ENCODE peak calls at places on chromosomes 7 and 10, in nine cellular contexts. D, B, S, N, W, Y, E, V and T are unnamed samples.

GRCh38 chr10:3330687-3331086 is 158.1 kb upstream of the PITRM1 start:
- DNase-seq in S (no peak), E (peak; percentile 68), Y (no peak), W (no peak), N (peak; percentile 85), V (no peak), B (peak; percentile 83), D (no peak), T (peak; percentile 69)

GRCh38 chr7:41760293-41760692 is 57.4 kb upstream of the INHBA start:
- DNase-seq in D (no peak), B (peak; percentile 19), S (no peak), W (no peak), Y (no peak), N (no peak), V (no peak), E (no peak), T (no peak)

GRCh38 chr10:75544381-75544780 is 113.0 kb downstream of the LRMDA start:
- DNase-seq in Y (no peak), N (peak; percentile 24), V (no peak), B (no peak), E (no peak), W (no peak), D (no peak), S (no peak), T (no peak)

GRCh38 chr10:12586724-12587123 is 237.4 kb downstream of the CAMK1D start:
- DNase-seq in N (no peak), D (no peak), W (no peak), V (no peak), E (no peak), S (no peak), B (no peak), Y (no peak), T (no peak)

GRCh38 chr7:112864380-112864779 is 74.2 kb upstream of the TMEM168 start:
- DNase-seq in W (no peak), B (no peak), S (no peak), Y (no peak), E (no peak), D (no peak), V (no peak), N (no peak), T (no peak)

GRCh38 chr10:63707254-63707910 is 186.2 kb downstream of the REEP3 start:
- DNase-seq in V (no peak), Y (no peak), S (no peak), N (peak; percentile 99), B (peak; percentile 99), W (no peak), E (peak; percentile 97), D (no peak), T (peak; percentile 98)

GRCh38 chr7:102146989-102147388 is 139.7 kb upstream of the SH2B2 start:
- DNase-seq in N (peak; percentile 73), W (no peak), S (no peak), V (no peak), B (peak; percentile 54), E (no peak), D (no peak), Y (no peak), T (peak; percentile 73)

GRCh38 chr10:21572578-21572977 is 38.5 kb downstream of the MLLT10 start:
- DNase-seq in S (no peak), W (no peak), D (no peak), E (peak; percentile 60), V (no peak), B (peak; percentile 72), Y (no peak), N (peak; percentile 57), T (peak; percentile 80)

GRCh38 chr7:148296994-148297644 is 293.4 kb upstream of the C7orf33 start:
- DNase-seq in B (no peak), Y (no peak), N (no peak), V (no peak), D (no peak), E (no peak), W (no peak), S (no peak), T (no peak)

GRCh38 chr10:104824378-104825006 is 183.4 kb downstream of the SORCS3 start:
- DNase-seq in E (peak; percentile 5), Y (no peak), D (no peak), B (no peak), V (no peak), W (no peak), N (peak; percentile 51), S (no peak), T (no peak)

GRCh38 chr10:123783296-123783695 is 108.3 kb downstream of the CPXM2 start:
- DNase-seq in N (no peak), Y (no peak), E (no peak), B (no peak), S (no peak), W (no peak), D (no peak), V (no peak), T (no peak)

GRCh38 chr7:45702751-45703150 is 128.6 kb downstream of the ADCY1 start:
- DNase-seq in S (no peak), Y (no peak), V (no peak), E (no peak), N (no peak), W (no peak), B (no peak), D (no peak), T (no peak)

GRCh38 chr10:73888514-73888913 is 14.2 kb upstream of the CAMK2G start:
- DNase-seq in V (no peak), N (peak; percentile 28), D (no peak), W (no peak), S (no peak), Y (no peak), E (no peak), B (peak; percentile 21), T (no peak)

GRCh38 chr7:48097511-48098231 is 8.6 kb downstream of the UPP1 start:
- DNase-seq in S (no peak), W (no peak), E (no peak), N (no peak), V (no peak), B (no peak), Y (no peak), D (no peak), T (no peak)

GRCh38 chr7:121714559-121715303 is 158.2 kb upstream of the PTPRZ1 start:
- DNase-seq in D (no peak), B (no peak), N (no peak), W (no peak), V (no peak), S (no peak), Y (no peak), E (no peak), T (no peak)

GRCh38 chr10:73588656-73589055 is 2.5 kb downstream of the USP54 start:
- DNase-seq in S (no peak), Y (no peak), N (peak; percentile 24), B (peak; percentile 32), V (no peak), D (no peak), E (no peak), W (no peak), T (no peak)

GRCh38 chr10:131702521-131703356 is 198.1 kb upstream of the PPP2R2D start:
- DNase-seq in E (no peak), V (no peak), Y (no peak), N (no peak), W (no peak), B (no peak), S (no peak), D (no peak), T (no peak)

GRCh38 chr10:99234739-99235468 is 748 bp downstream of the HPSE2 start:
- DNase-seq in E (no peak), Y (no peak), N (peak; percentile 0), W (no peak), B (peak; percentile 0), S (no peak), V (no peak), D (no peak), T (no peak)

GRCh38 chr7:51082940-51083533 is 233.6 kb downstream of the COBL start:
- DNase-seq in B (no peak), W (no peak), Y (no peak), E (no peak), V (no peak), S (no peak), D (no peak), N (no peak), T (no peak)

GRCh38 chr10:94583164-94583563 is 37.6 kb downstream of the HELLS start:
- DNase-seq in N (no peak), D (no peak), B (no peak), V (no peak), E (no peak), S (no peak), W (no peak), Y (no peak), T (no peak)

GRCh38 chr7:76056241-76056640 is 8.3 kb downstream of the MDH2 start:
- DNase-seq in V (no peak), W (no peak), N (no peak), E (no peak), D (no peak), B (no peak), Y (no peak), S (no peak), T (no peak)

GRCh38 chr10:96588601-96589419 is 2.0 kb upstream of the TM9SF3 start:
- DNase-seq in B (peak; percentile 47), D (no peak), W (no peak), E (peak; percentile 53), N (peak; percentile 74), V (no peak), Y (no peak), S (no peak), T (no peak)

GRCh38 chr7:86932038-86932512 is 127.4 kb downstream of the ELAPOR2 start:
- DNase-seq in B (peak; percentile 60), W (no peak), E (peak; percentile 38), D (no peak), V (no peak), Y (no peak), S (no peak), N (peak; percentile 74), T (peak; percentile 94)

GRCh38 chr7:2321020-2321419 is 6.8 kb upstream of the SNX8 start:
- DNase-seq in W (no peak), N (peak; percentile 14), V (no peak), Y (no peak), S (peak; percentile 34), D (no peak), E (no peak), B (peak; percentile 22), T (no peak)

GRCh38 chr7:27110977-27111752 is 8.7 kb upstream of the HOXA2 start:
- DNase-seq in D (no peak), S (no peak), N (peak; percentile 96), V (no peak), Y (no peak), W (no peak), E (peak; percentile 53), B (peak; percentile 92), T (peak; percentile 88)

GRCh38 chr7:148972360-148972759 is 55.9 kb downstream of the PDIA4 start:
- DNase-seq in E (no peak), N (no peak), W (no peak), D (no peak), Y (no peak), V (no peak), B (no peak), S (no peak), T (no peak)

GRCh38 chr10:6558759-6559429 is 21.2 kb downstream of the PRKCQ start:
- DNase-seq in N (no peak), W (no peak), D (no peak), Y (no peak), B (no peak), V (no peak), S (no peak), E (no peak), T (no peak)

GRCh38 chr10:26881600-26882331 is 21.0 kb upstream of the ABI1 start:
- DNase-seq in N (peak; percentile 56), D (no peak), Y (no peak), W (no peak), E (peak; percentile 60), S (no peak), B (peak; percentile 76), V (no peak), T (peak; percentile 59)

GRCh38 chr10:69398466-69398865 is 18.3 kb downstream of the TACR2 start:
- DNase-seq in E (no peak), D (no peak), S (no peak), Y (no peak), B (no peak), V (no peak), N (no peak), W (no peak), T (no peak)

GRCh38 chr10:24353319-24353718 is 144.4 kb downstream of the KIAA1217 start:
- DNase-seq in D (no peak), B (no peak), V (no peak), W (no peak), S (no peak), E (no peak), N (no peak), Y (no peak), T (no peak)

GRCh38 chr7:295155-296154 is 5.5 kb downstream of the FOXL3 start:
- DNase-seq in E (no peak), N (no peak), Y (no peak), S (no peak), V (no peak), W (no peak), D (no peak), B (no peak), T (no peak)